ENCODE peak calls at places on chromosomes 5 and 9, in four cellular contexts. K is progenitor cell of endocrine pancreas, N is AG04449, E is astrocyte of the spinal cord. X is an unnamed sample.

GRCh38 chr5:14659821-14660607 is 4.5 kb upstream of the OTULIN start:
- DNase-seq in N (no peak), K (no peak), E (peak), X (peak)

GRCh38 chr9:127021664-127022337 is 100.6 kb downstream of the ANGPTL2 start:
- DNase-seq in N (peak), E (peak), K (no peak), X (peak)

GRCh38 chr5:149172261-149172660 is 31.0 kb downstream of the ABLIM3 start:
- DNase-seq in N (no peak), K (no peak), E (peak), X (no peak)

GRCh38 chr5:161847896-161848510 is at the start of gene GABRA1:
- DNase-seq in N (no peak), E (no peak), K (peak), X (no peak)

GRCh38 chr9:38306899-38307298 is 85.6 kb upstream of the ALDH1B1 start:
- DNase-seq in N (no peak), K (no peak), E (no peak), X (no peak)

GRCh38 chr5:52709171-52709925 is 78.4 kb upstream of the ITGA1 start:
- DNase-seq in N (no peak), E (peak), K (no peak), X (no peak)

GRCh38 chr9:77763566-77763965 is 115.4 kb upstream of the GNA14 start:
- DNase-seq in E (no peak), K (no peak), N (no peak), X (no peak)

GRCh38 chr5:178496661-178497060 is 93.5 kb downstream of the COL23A1 start:
- DNase-seq in K (no peak), E (no peak), N (no peak), X (peak)

GRCh38 chr5:41097642-41098041 is 26.5 kb upstream of the MROH2B start:
- DNase-seq in N (no peak), K (no peak), E (no peak), X (no peak)

GRCh38 chr5:128038641-128039040 is 44.9 kb upstream of the SLC12A2 start:
- DNase-seq in E (peak), N (no peak), K (no peak), X (no peak)

DNA sequence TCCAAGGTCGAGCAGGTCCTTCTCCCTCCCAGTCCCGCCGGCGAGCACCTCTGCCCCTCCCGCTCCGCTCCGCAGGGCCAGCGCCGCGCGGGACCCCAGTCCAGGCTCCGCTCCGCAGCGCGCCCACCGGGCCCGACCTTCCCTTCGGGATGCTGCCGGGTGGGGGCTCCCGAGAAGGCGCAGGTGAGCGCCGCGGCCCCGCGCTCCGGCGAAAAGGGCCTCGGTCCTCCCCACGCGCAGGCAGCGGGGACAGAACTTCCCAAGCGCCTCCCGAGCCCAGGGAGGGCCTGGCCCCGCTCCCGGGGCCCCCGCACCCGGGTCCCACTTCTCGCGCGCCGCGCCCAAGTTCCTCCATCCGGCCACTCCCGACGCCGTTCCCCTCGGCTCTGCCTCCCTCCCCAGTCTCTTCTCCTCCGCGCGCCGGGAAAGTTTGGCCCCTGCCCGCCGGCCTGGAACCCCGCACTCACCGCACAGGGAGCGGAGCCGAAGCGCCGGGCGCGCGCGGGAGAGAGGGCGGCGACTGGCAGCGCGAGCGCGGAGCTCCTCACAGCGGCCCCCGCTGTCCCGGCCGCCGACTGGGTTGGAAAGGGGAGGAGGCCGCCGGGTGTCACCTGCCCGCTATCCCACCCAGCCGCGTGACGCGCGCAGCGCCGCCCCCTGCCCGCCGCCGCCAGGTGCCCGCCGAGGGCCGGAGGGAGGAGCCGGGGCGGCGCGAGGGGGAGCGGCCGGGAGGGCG is at the start of gene ELOVL7:
- DNase-seq in E (peak), K (peak), N (no peak), X (no peak)
- TF ChIP-seq CTCF in E (peak), K (peak), N (peak), X (peak)

GRCh38 chr9:91408475-91408874 is 15.2 kb downstream of the NFIL3 start:
- DNase-seq in K (no peak), N (no peak), E (peak), X (no peak)
- TF ChIP-seq CTCF in K (no peak), N (no peak), E (no peak), X (no peak)

GRCh38 chr5:132223861-132224260 is 3.8 kb downstream of the P4HA2 start:
- DNase-seq in E (no peak), N (no peak), K (no peak), X (no peak)

GRCh38 chr5:132220476-132220875 is 7.2 kb downstream of the P4HA2 start:
- DNase-seq in K (no peak), E (no peak), N (no peak), X (no peak)

GRCh38 chr5:132219981-132220380 is 7.7 kb downstream of the P4HA2 start:
- DNase-seq in E (no peak), N (no peak), K (no peak), X (no peak)

GRCh38 chr5:132222649-132223038 is 5.0 kb downstream of the P4HA2 start:
- DNase-seq in E (no peak), N (no peak), K (no peak), X (no peak)

GRCh38 chr5:132221781-132222648 is 5.6 kb downstream of the P4HA2 start:
- DNase-seq in E (peak), K (no peak), N (no peak), X (peak)
- TF ChIP-seq CTCF in E (no peak), K (no peak), N (no peak), X (peak)

GRCh38 chr9:34016149-34016548 is 32.5 kb downstream of the UBAP2 start:
- DNase-seq in N (no peak), K (no peak), E (no peak), X (no peak)

DNA sequence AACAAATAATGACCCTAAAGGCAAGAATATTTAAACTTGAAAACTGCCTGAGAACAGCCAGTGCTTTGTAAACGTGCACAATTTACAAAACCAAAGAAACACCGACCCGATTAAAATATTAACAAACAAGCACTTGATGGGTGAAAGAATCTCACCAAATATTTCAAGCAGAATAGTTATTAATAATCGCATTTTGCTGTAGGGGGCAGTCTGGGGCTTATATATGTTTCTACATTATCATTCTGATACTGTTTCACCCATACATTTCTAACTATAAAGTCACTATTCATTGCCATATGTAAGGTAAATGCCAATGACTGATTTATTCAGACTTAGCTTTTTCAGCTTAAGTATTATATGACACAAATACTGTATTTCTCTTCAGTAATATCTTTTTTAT is 37.7 kb downstream of the UBAP2 start:
- DNase-seq in N (no peak), K (no peak), E (no peak), X (no peak)
- TF ChIP-seq CTCF in N (no peak), K (peak), E (peak), X (peak)

GRCh38 chr5:61277190-61277589 is 54.9 kb upstream of the ZSWIM6 start:
- DNase-seq in E (peak), N (no peak), K (no peak), X (peak)
- TF ChIP-seq CTCF in E (peak), N (peak), K (no peak), X (peak)

GRCh38 chr9:124415102-124415851 is at the start of gene PSMB7:
- DNase-seq in K (peak), E (peak), N (peak), X (peak)
- TF ChIP-seq CTCF in K (peak), E (peak), N (peak), X (peak)

GRCh38 chr9:123640792-123641222 is 284.8 kb downstream of the CRB2 start:
- DNase-seq in N (no peak), E (no peak), K (no peak), X (no peak)

GRCh38 chr9:123643518-123643917 is 286.4 kb downstream of the DENND1A start:
- DNase-seq in N (no peak), K (no peak), E (no peak), X (no peak)

GRCh38 chr9:123639743-123640142 is 283.7 kb downstream of the CRB2 start:
- DNase-seq in K (no peak), N (no peak), E (no peak), X (no peak)

GRCh38 chr9:123645126-123645525 is 284.8 kb downstream of the DENND1A start:
- DNase-seq in K (no peak), E (no peak), N (no peak), X (no peak)

GRCh38 chr9:123642291-123643278 is 286.6 kb downstream of the CRB2 start:
- DNase-seq in K (no peak), N (no peak), E (peak), X (no peak)
- TF ChIP-seq CTCF in K (no peak), N (no peak), E (no peak), X (no peak)

GRCh38 chr9:137213160-137214060 is 7.9 kb downstream of the NDOR1 start:
- DNase-seq in N (no peak), E (no peak), K (no peak), X (no peak)
- TF ChIP-seq CTCF in N (no peak), E (peak), K (no peak), X (no peak)

DNA sequence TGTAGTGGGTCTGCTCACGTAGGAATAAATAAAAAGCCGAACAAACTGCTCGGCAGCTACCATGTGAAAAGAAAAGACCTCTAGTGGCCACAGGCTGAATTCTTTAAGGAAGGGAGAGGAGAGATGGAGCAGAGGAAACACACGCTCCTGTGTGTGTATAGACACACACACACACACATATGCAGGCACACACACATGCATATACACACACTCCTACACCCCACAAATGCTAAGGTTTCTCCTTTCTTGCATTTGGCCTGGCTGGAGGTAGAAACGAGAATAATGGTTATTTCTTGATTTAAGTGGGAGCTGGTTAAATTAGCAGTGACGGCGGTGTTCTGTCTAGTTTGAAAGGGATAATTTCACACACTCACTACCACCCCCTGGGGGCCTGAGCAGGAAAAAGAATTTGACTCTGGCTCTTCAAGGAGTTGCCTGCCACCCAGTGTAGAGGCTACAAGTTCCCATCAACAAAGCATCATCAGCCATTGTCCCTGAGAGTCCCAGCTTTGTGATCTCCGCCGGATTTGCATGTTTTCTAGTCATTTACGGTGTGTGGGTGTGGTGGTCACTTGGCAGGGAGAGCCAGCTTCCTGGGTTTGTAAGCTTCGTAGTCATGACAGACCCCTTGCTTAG is at the start of gene INSYN2B:
- DNase-seq in N (peak), E (peak), K (peak), X (peak)
- TF ChIP-seq CTCF in N (peak), E (peak), K (peak), X (peak)